ENCODE peak calls at places on chromosomes 11 and 22, in seven cellular contexts. C is K562, G is Panc1, T is breast epithelium, A is endodermal cell, M is IMR-90, Q is HCT116. Z is an unnamed sample.

GRCh38 chr11:36455658-36456111 is 54.4 kb downstream of the TRAF6 start:
- DNase-seq in A (peak), M (peak), C (no peak), G (no peak), Q (no peak), T (peak), Z (peak)

GRCh38 chr11:110565690-110566336 is 136.1 kb downstream of the FDX1 start:
- DNase-seq in A (no peak), Q (no peak), G (no peak), T (no peak), M (no peak), C (no peak), Z (no peak)

GRCh38 chr22:46079093-46079860 is 71.0 kb upstream of the PPARA start:
- DNase-seq in G (no peak), C (no peak), A (no peak), T (no peak), M (no peak), Q (no peak), Z (no peak)

GRCh38 chr11:8617063-8617462 is 23.0 kb upstream of the STK33 start:
- DNase-seq in C (no peak), A (peak), M (no peak), Q (no peak), T (no peak), G (no peak), Z (no peak)

GRCh38 chr11:3169952-3170755 is 5.0 kb upstream of the OSBPL5 start:
- DNase-seq in Q (no peak), T (no peak), G (no peak), M (peak), C (no peak), A (peak), Z (no peak)

GRCh38 chr11:64334764-64335741 is 5.0 kb upstream of the CCDC88B start:
- DNase-seq in T (no peak), Q (peak), M (peak), G (peak), A (peak), C (peak), Z (peak)

GRCh38 chr11:134677338-134677948 is 265.4 kb upstream of the B3GAT1 start:
- DNase-seq in T (no peak), C (no peak), Q (no peak), A (no peak), G (no peak), M (no peak), Z (no peak)

GRCh38 chr11:97544401-97544800 is 1154.6 kb downstream of the JRKL start:
- DNase-seq in T (no peak), Q (no peak), A (no peak), M (no peak), C (no peak), G (no peak), Z (no peak)

GRCh38 chr11:74749127-74749964 is 697 bp downstream of the RNF169 start:
- DNase-seq in T (peak), A (peak), G (no peak), M (peak), C (peak), Q (peak), Z (no peak)

GRCh38 chr11:19519912-19520641 is 192.6 kb upstream of the NAV2 start:
- DNase-seq in A (no peak), M (no peak), G (no peak), Q (no peak), T (no peak), C (no peak), Z (no peak)

GRCh38 chr11:74966651-74967050 is 17.6 kb downstream of the SPCS2 start:
- DNase-seq in A (no peak), G (peak), T (no peak), M (no peak), C (no peak), Q (no peak), Z (no peak)

GRCh38 chr11:130428271-130428670 is at the start of gene ADAMTS8:
- DNase-seq in Q (no peak), G (no peak), M (no peak), A (no peak), C (no peak), T (no peak), Z (no peak)

GRCh38 chr11:120182790-120183491 is 27.9 kb upstream of the OAF start:
- DNase-seq in M (no peak), G (no peak), T (peak), C (no peak), Q (no peak), A (peak), Z (no peak)

GRCh38 chr22:31229402-31230140 is 17.5 kb downstream of the LIMK2 start:
- DNase-seq in G (no peak), Q (no peak), A (no peak), M (peak), T (peak), C (no peak), Z (no peak)

GRCh38 chr11:115581871-115582639 is 77.8 kb upstream of the CADM1 start:
- DNase-seq in G (peak), C (no peak), A (peak), M (peak), T (no peak), Q (no peak), Z (no peak)

GRCh38 chr11:74636633-74637184 is 44.3 kb downstream of the POLD3 start:
- DNase-seq in T (no peak), A (no peak), G (no peak), M (peak), Q (peak), C (peak), Z (peak)

GRCh38 chr11:73961321-73961720 is 10.5 kb downstream of the DNAJB13 start:
- DNase-seq in G (no peak), Q (no peak), C (no peak), A (no peak), M (peak), T (no peak), Z (peak)

GRCh38 chr22:17284917-17285316 is 65.7 kb upstream of the ADA2 start:
- DNase-seq in T (no peak), C (no peak), Q (no peak), M (no peak), G (no peak), A (no peak), Z (no peak)

GRCh38 chr22:17285661-17286060 is 66.4 kb upstream of the ADA2 start:
- DNase-seq in A (no peak), G (no peak), M (no peak), Q (no peak), T (no peak), C (no peak), Z (no peak)

GRCh38 chr22:17281026-17281809 is 62.0 kb upstream of the ADA2 start:
- DNase-seq in M (no peak), A (peak), C (no peak), G (no peak), Q (no peak), T (no peak), Z (no peak)

GRCh38 chr22:17283423-17283822 is 64.2 kb upstream of the ADA2 start:
- DNase-seq in T (no peak), C (no peak), M (no peak), Q (no peak), A (peak), G (no peak), Z (no peak)
- TF ChIP-seq CTCF in T (no peak), C (no peak), M (no peak), Q (peak), A (peak), G (no peak), Z (no peak)

GRCh38 chr11:107078375-107078774 is 60.1 kb upstream of the GUCY1A2 start:
- DNase-seq in G (no peak), A (no peak), C (no peak), Q (no peak), M (no peak), T (no peak), Z (no peak)
- TF ChIP-seq CTCF in G (peak), A (no peak), C (no peak), Q (no peak), M (no peak), T (no peak), Z (no peak)

GRCh38 chr22:48968201-48968959 is 859.3 kb downstream of the BRD1 start:
- DNase-seq in A (peak), G (no peak), M (no peak), T (peak), C (peak), Q (peak), Z (no peak)
- TF ChIP-seq CTCF in A (peak), G (peak), M (no peak), T (no peak), C (peak), Q (peak), Z (peak)

DNA sequence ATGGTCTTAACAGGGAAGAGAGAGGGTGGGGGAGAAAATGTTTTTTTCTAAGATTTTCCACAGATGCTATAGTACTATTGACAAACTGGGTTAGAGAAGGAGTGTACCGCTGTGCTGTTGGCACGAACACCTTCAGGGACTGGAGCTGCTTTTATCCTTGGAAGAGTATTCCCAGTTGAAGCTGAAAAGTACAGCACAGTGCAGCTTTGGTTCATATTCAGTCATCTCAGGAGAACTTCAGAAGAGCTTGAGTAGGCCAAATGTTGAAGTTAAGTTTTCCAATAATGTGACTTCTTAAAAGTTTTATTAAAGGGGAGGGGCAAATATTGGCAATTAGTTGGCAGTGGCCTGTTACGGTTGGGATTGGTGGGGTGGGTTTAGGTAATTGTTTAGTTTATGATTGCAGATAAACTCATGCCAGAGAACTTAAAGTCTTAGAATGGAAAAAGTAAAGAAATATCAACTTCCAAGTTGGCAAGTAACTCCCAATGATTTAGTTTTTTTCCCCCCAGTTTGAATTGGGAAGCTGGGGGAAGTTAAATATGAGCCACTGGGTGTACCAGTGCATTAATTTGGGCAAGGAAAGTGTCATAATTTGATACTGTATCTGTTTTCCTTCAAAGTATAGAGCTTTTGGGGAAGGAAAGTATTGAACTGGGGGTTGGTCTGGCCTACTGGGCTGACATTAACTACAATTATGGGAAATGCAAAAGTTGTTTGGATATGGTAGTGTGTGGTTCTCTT is 2.9 kb downstream of the MALAT1 start:
- DNase-seq in T (no peak), G (no peak), C (no peak), Q (no peak), M (peak), A (no peak), Z (peak)
- TF ChIP-seq CTCF in T (no peak), G (no peak), C (no peak), Q (no peak), M (no peak), A (no peak), Z (no peak)

DNA sequence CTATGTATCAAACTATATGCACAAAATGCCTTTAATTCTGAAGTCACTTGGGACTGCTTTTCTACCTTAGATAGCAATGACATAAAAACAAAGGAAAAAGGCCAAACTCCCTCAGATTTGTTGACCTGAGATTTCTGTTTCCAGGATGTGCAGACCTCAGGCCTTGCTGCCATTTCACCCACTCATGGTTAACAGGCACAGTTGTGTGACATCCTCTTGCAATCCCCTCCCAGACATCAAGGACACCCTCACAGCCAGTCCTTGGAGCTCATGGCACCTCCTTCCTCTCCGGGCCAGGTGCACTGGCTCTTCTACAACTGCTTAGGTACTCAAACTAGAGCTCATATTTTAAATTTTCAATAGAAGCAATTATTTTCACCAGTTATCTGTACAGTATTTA is 37.3 kb downstream of the SERPIND1 start:
- DNase-seq in A (no peak), G (no peak), T (no peak), M (no peak), C (no peak), Q (no peak), Z (no peak)
- TF ChIP-seq CTCF in A (no peak), G (no peak), T (no peak), M (no peak), C (no peak), Q (no peak), Z (no peak)

DNA sequence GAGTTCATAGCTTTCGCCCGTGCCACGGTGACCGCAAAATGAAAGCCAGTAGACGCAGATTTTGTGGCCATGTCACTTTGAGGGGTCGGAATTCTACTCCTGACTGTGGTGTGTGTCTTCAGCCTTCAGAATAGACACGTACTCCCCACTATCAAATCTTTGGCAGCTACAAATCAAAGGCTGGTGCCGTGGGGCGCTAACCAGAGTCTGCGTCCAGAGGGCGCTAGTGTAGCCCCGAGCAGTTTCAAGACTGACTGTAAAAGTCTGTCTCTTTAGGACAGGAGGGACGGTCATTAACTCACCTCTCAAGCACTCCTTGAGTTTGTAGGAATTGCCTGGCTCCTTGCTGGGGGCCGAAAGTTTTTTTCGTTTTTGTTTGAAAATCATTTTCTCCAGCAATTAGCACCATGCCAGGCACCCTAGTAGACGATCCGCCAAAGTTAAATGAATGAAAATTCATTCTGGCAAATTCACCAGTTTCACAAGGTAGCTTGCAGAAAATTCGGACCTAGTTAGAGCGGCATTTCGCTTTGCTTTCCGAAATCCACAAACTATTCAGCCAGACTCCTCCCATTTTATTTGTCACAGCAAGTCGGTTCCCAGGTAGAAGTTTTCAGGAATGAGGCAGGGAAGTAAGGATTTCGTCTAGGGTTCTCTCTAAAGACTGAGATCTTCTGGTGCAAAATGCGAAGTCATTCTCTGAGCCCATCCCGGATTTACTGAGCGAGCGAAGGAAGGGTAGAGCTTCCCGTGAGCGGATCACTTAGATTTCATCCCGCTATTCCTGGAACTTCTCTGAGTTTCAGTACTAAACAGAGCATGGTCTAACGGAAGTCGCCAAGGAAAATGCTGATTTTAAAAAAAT is 2.8 kb upstream of the CALCA start:
- DNase-seq in A (peak), G (peak), M (peak), C (peak), Q (peak), T (no peak), Z (no peak)
- TF ChIP-seq CTCF in A (peak), G (peak), M (peak), C (peak), Q (peak), T (no peak), Z (peak)

DNA sequence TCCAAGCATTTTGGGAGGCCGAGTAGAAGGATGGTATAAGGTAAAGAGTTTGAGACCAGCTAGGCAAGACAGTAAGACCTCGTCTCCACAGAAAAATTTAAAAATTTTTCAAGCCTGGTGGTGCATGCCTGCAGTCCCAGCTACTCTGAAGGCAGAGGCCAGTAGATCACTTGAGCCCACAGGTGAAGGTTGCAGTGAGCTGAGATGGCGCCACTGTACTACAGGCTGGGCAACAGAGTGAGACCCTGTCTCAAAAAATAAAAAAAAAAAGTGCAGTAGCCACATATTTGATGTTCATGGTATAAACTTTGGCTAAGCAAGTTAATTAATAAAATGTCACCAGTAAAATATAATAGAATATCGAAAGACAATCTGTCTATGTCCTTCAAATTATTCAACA is 27.0 kb downstream of the LGR4 start:
- DNase-seq in C (no peak), A (no peak), T (no peak), G (no peak), M (no peak), Q (no peak), Z (no peak)
- TF ChIP-seq CTCF in C (no peak), A (no peak), T (no peak), G (no peak), M (no peak), Q (no peak), Z (no peak)

DNA sequence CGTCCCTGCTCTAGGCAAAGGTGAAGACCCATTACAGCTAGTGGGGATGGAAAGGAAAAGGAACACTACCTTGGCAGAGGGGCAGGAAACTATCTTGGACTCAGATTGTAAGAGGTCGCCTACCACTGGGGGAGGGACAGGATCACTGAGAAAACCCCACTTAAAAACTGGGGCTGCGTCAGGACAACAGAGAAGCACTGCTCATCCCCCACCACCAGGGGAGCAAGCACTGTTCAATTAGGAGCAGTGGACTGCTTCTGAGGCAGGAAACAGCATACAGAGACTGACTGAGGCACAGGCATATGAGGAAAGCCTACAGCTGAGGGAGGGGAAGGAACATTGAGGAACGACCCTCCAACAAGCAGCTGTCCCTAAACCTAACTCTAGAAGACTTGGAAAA is 20.8 kb upstream of the DLAT start:
- DNase-seq in Q (peak), A (peak), C (peak), M (no peak), G (no peak), T (no peak), Z (no peak)
- TF ChIP-seq CTCF in Q (peak), A (peak), C (peak), M (peak), G (peak), T (no peak), Z (peak)

Z was measured in HFFc6.